ENCODE peak calls at places on chromosome 6, in five cellular contexts. D, Q, B, T and Z are unnamed samples.

GRCh38 chr6:1610497-1611321 is 994 bp downstream of the FOXC1 start:
- DNase-seq in Q (peak), D (peak), T (no peak), B (no peak), Z (no peak)

GRCh38 chr6:18179770-18180393 is 24.7 kb downstream of the KDM1B start:
- DNase-seq in D (no peak), T (no peak), B (no peak), Q (no peak), Z (no peak)

GRCh38 chr6:143822584-143823024 is 20.5 kb upstream of the LTV1 start:
- DNase-seq in D (no peak), Q (no peak), B (no peak), T (no peak), Z (no peak)

GRCh38 chr6:167828325-167828956 is 1.7 kb downstream of the AFDN start:
- DNase-seq in Q (no peak), B (no peak), D (no peak), T (no peak), Z (peak)

GRCh38 chr6:136403166-136403980 is 113.7 kb upstream of the BCLAF1 start:
- DNase-seq in T (no peak), D (no peak), Q (no peak), B (no peak), Z (no peak)

GRCh38 chr6:125749864-125750691 is 646 bp downstream of the HEY2 start:
- DNase-seq in D (no peak), Q (no peak), T (no peak), B (peak), Z (peak)

GRCh38 chr6:95578106-95578410 is 723 bp downstream of the MANEA start:
- DNase-seq in B (peak), Q (no peak), D (no peak), T (no peak), Z (peak)

GRCh38 chr6:90326404-90327057 is 29.9 kb upstream of the BACH2 start:
- DNase-seq in T (no peak), Q (no peak), D (no peak), B (no peak), Z (no peak)

GRCh38 chr6:134420638-134421181 is 102.8 kb upstream of the SGK1 start:
- DNase-seq in D (no peak), Q (no peak), B (no peak), T (no peak), Z (no peak)

GRCh38 chr6:115004204-115004603 is 661.4 kb upstream of the HS3ST5 start:
- DNase-seq in B (no peak), Q (no peak), T (no peak), D (no peak), Z (no peak)

GRCh38 chr6:143336446-143337152 is 113.9 kb downstream of the ADAT2 start:
- DNase-seq in D (no peak), T (no peak), Q (no peak), B (no peak), Z (no peak)

GRCh38 chr6:152816055-152816454 is 65.5 kb downstream of the VIP start:
- DNase-seq in D (no peak), B (no peak), Q (no peak), T (no peak), Z (no peak)